ENCODE peak calls at places on chromosomes 3 and 15, in four cellular contexts. U, Z, M and D are unnamed samples.

GRCh38 chr3:179929091-179929529 is 107.6 kb downstream of the PEX5L start:
- DNase-seq in U (peak; percentile 18), Z (no peak), M (peak; percentile 68), D (peak; percentile 51)

GRCh38 chr3:106345353-106346027 is 476.7 kb upstream of the CBLB start:
- DNase-seq in U (no peak), Z (no peak), M (no peak), D (no peak)

GRCh38 chr15:83114305-83114704 is 6.9 kb downstream of the TM6SF1 start:
- DNase-seq in U (no peak), Z (no peak), M (no peak), D (no peak)

GRCh38 chr3:123586131-123586530 is 1.3 kb upstream of the HACD2 start:
- DNase-seq in U (no peak), Z (no peak), M (peak; percentile 43), D (peak; percentile 61)

GRCh38 chr3:68892297-68892696 is 40.0 kb downstream of the TAFA4 start:
- DNase-seq in U (no peak), Z (no peak), M (no peak), D (no peak)

GRCh38 chr3:115217678-115218451 is 70.8 kb upstream of the ZBTB20 start:
- DNase-seq in U (no peak), Z (no peak), M (no peak), D (peak; percentile 73)

GRCh38 chr3:10300087-10300486 is 7.3 kb upstream of the GHRL start:
- DNase-seq in U (no peak), Z (no peak), M (no peak), D (no peak)

GRCh38 chr3:112813723-112814171 is 32.9 kb downstream of the CD200R1L start:
- DNase-seq in U (no peak), Z (peak; percentile 43), M (no peak), D (peak; percentile 5)

GRCh38 chr3:188508454-188508853 is 354.5 kb downstream of the LPP start:
- DNase-seq in U (no peak), Z (no peak), M (no peak), D (no peak)

GRCh38 chr3:178131801-178132200 is 404.4 kb upstream of the KCNMB2 start:
- DNase-seq in U (no peak), Z (no peak), M (no peak), D (no peak)

GRCh38 chr15:77021803-77022381 is 27.0 kb downstream of the PSTPIP1 start:
- DNase-seq in U (no peak), Z (peak; percentile 17), M (no peak), D (peak; percentile 39)

GRCh38 chr3:17151598-17152373 is 267.0 kb downstream of the PLCL2 start:
- DNase-seq in U (no peak), Z (no peak), M (no peak), D (peak; percentile 65)

GRCh38 chr3:23567917-23568316 is 237.8 kb upstream of the UBE2E1 start:
- DNase-seq in U (no peak), Z (peak; percentile 32), M (no peak), D (no peak)

GRCh38 chr15:78979456-78980320 is 34.8 kb upstream of the CTSH start:
- DNase-seq in U (peak; percentile 29), Z (peak; percentile 61), M (peak; percentile 82), D (no peak)

GRCh38 chr15:76332796-76333195 is 3.8 kb upstream of the ISL2 start:
- DNase-seq in U (no peak), Z (no peak), M (no peak), D (no peak)

GRCh38 chr15:71632571-71633195 is 177.7 kb upstream of the NR2E3 start:
- DNase-seq in U (no peak), Z (no peak), M (no peak), D (no peak)

GRCh38 chr3:72678892-72679291 is 169.4 kb downstream of the SHQ1 start:
- DNase-seq in U (no peak), Z (no peak), M (no peak), D (no peak)

GRCh38 chr3:16119887-16120286 is 54.6 kb upstream of the GALNT15 start:
- DNase-seq in U (no peak), Z (no peak), M (no peak), D (no peak)

GRCh38 chr3:186653079-186653710 is 12.6 kb upstream of the HRG start:
- DNase-seq in U (no peak), Z (no peak), M (no peak), D (no peak)

GRCh38 chr3:196193037-196193737 is 18.0 kb downstream of the ZDHHC19 start:
- DNase-seq in U (no peak), Z (no peak), M (no peak), D (no peak)

GRCh38 chr3:66195347-66195783 is 25.4 kb upstream of the SLC25A26 start:
- DNase-seq in U (peak; percentile 57), Z (peak; percentile 79), M (peak; percentile 57), D (peak; percentile 51)

GRCh38 chr3:183244219-183244618 is 8.8 kb upstream of the B3GNT5 start:
- DNase-seq in U (peak; percentile 38), Z (peak; percentile 71), M (peak; percentile 37), D (peak; percentile 65)

GRCh38 chr3:190281308-190282051 is 40.8 kb downstream of the CLDN1 start:
- DNase-seq in U (no peak), Z (no peak), M (peak; percentile 34), D (no peak)

GRCh38 chr3:106144051-106144450 is 275.2 kb upstream of the CBLB start:
- DNase-seq in U (no peak), Z (no peak), M (no peak), D (no peak)

GRCh38 chr3:171824824-171825221 is 14.5 kb upstream of the PLD1 start:
- DNase-seq in U (no peak), Z (no peak), M (no peak), D (no peak)

GRCh38 chr3:16600771-16601538 is 4.3 kb downstream of the DAZL start:
- DNase-seq in U (peak; percentile 79), Z (peak; percentile 85), M (peak; percentile 86), D (peak; percentile 69)

GRCh38 chr15:92377083-92377789 is 16.4 kb upstream of the ST8SIA2 start:
- DNase-seq in U (peak; percentile 47), Z (peak; percentile 76), M (no peak), D (no peak)

GRCh38 chr15:42182976-42183375 is 25.1 kb downstream of the VPS39 start:
- DNase-seq in U (no peak), Z (no peak), M (no peak), D (no peak)

GRCh38 chr3:24518990-24519367 is 24.3 kb upstream of the THRB start:
- DNase-seq in U (no peak), Z (no peak), M (no peak), D (no peak)

GRCh38 chr15:29740692-29741311 is 81.5 kb downstream of the TJP1 start:
- DNase-seq in U (no peak), Z (no peak), M (no peak), D (peak; percentile 40)

GRCh38 chr3:140832883-140833282 is 108.8 kb upstream of the SLC25A36 start:
- DNase-seq in U (no peak), Z (no peak), M (no peak), D (no peak)

GRCh38 chr3:19254189-19254588 is 105.9 kb downstream of the KCNH8 start:
- DNase-seq in U (no peak), Z (no peak), M (no peak), D (no peak)

GRCh38 chr3:124837065-124837464 is 50.1 kb downstream of the ITGB5 start:
- DNase-seq in U (no peak), Z (no peak), M (no peak), D (no peak)
- H3K4me3 ChIP-seq in U (no peak overlapping the region), Z (no peak overlapping the region), M (no peak overlapping the region), D (no peak overlapping the region)

GRCh38 chr15:89753855-89754254 is 2.8 kb upstream of the MESP1 start:
- DNase-seq in U (no peak), Z (no peak), M (no peak), D (no peak)

GRCh38 chr15:89749526-89749925 is 1.5 kb downstream of the MESP1 start:
- DNase-seq in U (no peak), Z (no peak), M (no peak), D (no peak)

GRCh38 chr15:89749951-89750559 is 994 bp downstream of the MESP1 start:
- DNase-seq in U (no peak), Z (peak; percentile 39), M (peak; percentile 51), D (peak; percentile 65)

GRCh38 chr15:89750560-89751542 is at the start of gene MESP1:
- DNase-seq in U (peak; percentile 91), Z (peak; percentile 95), M (peak; percentile 97), D (peak; percentile 95)

DNA sequence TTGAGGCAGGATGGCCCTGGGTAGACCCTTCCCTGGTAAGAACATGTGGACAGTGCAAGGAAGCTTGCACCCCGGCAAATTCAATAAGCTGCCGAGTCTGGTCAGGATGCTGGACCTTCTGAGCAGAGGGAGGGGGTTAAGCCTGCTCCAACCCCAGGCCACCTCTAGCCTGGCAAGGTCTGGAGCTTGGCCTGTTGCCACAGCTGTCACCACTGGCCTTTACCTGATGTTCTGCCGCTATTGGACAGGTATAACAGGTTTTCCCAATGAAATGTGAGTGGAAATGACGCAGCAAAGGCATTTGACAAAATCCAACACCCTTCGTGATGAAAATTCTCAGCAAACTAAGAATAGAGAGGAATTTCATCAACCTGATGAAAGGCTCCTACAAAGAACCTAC is 699 bp upstream of the MESP1 start:
- DNase-seq in U (no peak), Z (no peak), M (peak; percentile 96), D (no peak)
- H3K4me1 ChIP-seq in U (peaks cover 18% of the 10 kb centered on the region), Z (peaks cover 6% of the 10 kb centered on the region), M (peaks cover 34% of the 10 kb centered on the region), D (peaks cover 23% of the 10 kb centered on the region)

DNA sequence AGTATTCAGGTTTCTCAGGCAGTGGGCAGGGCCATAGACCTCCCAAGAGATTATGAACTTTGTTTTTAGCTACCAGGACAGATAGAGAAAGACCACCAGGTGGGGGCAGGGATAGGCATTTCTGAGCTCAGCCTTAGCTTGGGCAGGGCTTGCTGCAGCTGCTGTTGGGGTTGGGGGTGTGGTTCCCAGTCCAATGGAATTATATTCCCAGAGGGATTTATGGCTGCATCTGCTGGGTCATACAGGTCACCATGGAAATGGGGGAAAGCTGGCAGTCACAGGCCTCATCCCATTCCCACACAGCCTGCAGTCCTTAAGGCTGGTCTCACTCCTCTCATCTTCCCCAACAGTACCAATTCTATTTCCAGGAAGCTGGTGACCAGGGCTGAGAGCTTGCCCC is 144.6 kb upstream of the ZPLD1 start:
- DNase-seq in U (no peak), Z (no peak), M (no peak), D (no peak)
- H3K4me3 ChIP-seq in U (no peak overlapping the region), Z (no peak overlapping the region), M (no peak overlapping the region), D (no peak overlapping the region)

GRCh38 chr15:67084561-67084960 is 19.2 kb downstream of the SMAD3 start:
- DNase-seq in U (no peak), Z (no peak), M (no peak), D (no peak)

GRCh38 chr15:67085237-67085817 is 19.9 kb downstream of the SMAD3 start:
- DNase-seq in U (no peak), Z (no peak), M (no peak), D (no peak)

GRCh38 chr15:67087507-67088172 is 22.2 kb downstream of the SMAD3 start:
- DNase-seq in U (no peak), Z (no peak), M (no peak), D (peak; percentile 70)

GRCh38 chr15:67086650-67086941 is 21.2 kb downstream of the SMAD3 start:
- DNase-seq in U (no peak), Z (no peak), M (no peak), D (no peak)

GRCh38 chr15:67085818-67086649 is 20.6 kb downstream of the SMAD3 start:
- DNase-seq in U (no peak), Z (no peak), M (peak; percentile 40), D (no peak)
- H3K4me1 ChIP-seq in U (peaks cover 100% of the 10 kb centered on the region), Z (peaks cover 44% of the 10 kb centered on the region), M (peaks cover 95% of the 10 kb centered on the region), D (peaks cover 69% of the 10 kb centered on the region)

GRCh38 chr15:98549003-98549402 is 99.3 kb upstream of the IGF1R start:
- DNase-seq in U (no peak), Z (no peak), M (no peak), D (no peak)
- H3K4me3 ChIP-seq in U (peak overlapping the region; percentile 72), Z (peak overlapping the region; percentile 55), M (no peak overlapping the region), D (no peak overlapping the region)